ENCODE peak calls at places on chromosomes 11 and 22, in six cellular contexts. U, P, V, H, R and C are unnamed samples.

GRCh38 chr11:76783294-76783900 is at the start of gene TSKU:
- DNase-seq in U (peak), P (no peak), V (no peak), H (no peak), R (no peak), C (no peak)

GRCh38 chr11:85736121-85736520 is 50.1 kb upstream of the CCDC89 start:
- DNase-seq in U (no peak), P (no peak), V (no peak), H (no peak), R (no peak), C (no peak)

GRCh38 chr11:1670928-1671371 is 26.0 kb upstream of the KRTAP5-6 start:
- DNase-seq in U (no peak), P (peak), V (no peak), H (no peak), R (no peak), C (no peak)

GRCh38 chr11:29025001-29025400 is 916.8 kb downstream of the METTL15 start:
- DNase-seq in U (no peak), P (no peak), V (no peak), H (no peak), R (no peak), C (no peak)

GRCh38 chr11:723120-723883 is 17.3 kb downstream of the EPS8L2 start:
- DNase-seq in U (no peak), P (no peak), V (peak), H (peak), R (no peak), C (no peak)

GRCh38 chr11:73223998-73224730 is 6.1 kb downstream of the P2RY2 start:
- DNase-seq in U (peak), P (peak), V (no peak), H (no peak), R (peak), C (no peak)

GRCh38 chr11:64606796-64607380 is 15.9 kb downstream of the SLC22A12 start:
- DNase-seq in U (no peak), P (no peak), V (no peak), H (no peak), R (peak), C (no peak)

GRCh38 chr22:24758164-24758799 is 16.2 kb downstream of the PIWIL3 start:
- DNase-seq in U (no peak), P (peak), V (peak), H (peak), R (no peak), C (peak)

GRCh38 chr11:102229510-102230119 is 87.7 kb upstream of the BIRC3 start:
- DNase-seq in U (no peak), P (no peak), V (no peak), H (no peak), R (no peak), C (peak)

GRCh38 chr22:20248461-20248959 is 19.6 kb downstream of the RTN4R start:
- DNase-seq in U (no peak), P (no peak), V (no peak), H (no peak), R (no peak), C (no peak)

GRCh38 chr22:33270596-33270995 is 212.4 kb upstream of the SYN3 start:
- DNase-seq in U (no peak), P (no peak), V (no peak), H (no peak), R (no peak), C (peak)